ENCODE peak calls at places on chromosomes 13 and 19, in ten cellular contexts. K is heart right ventricle, Z is uterus, E is cardiac fibroblast, R is hepatocyte, W is omental fat pad, V is tibial artery, D is GM13976, I is Peyer's patch, X is endothelial cell. P is an unnamed sample.

GRCh38 chr19:40367577-40368434 is 19.3 kb downstream of the PLD3 start:
- DNase-seq in R (no peak), X (no peak), D (no peak), I (no peak), V (no peak), W (no peak), K (no peak), Z (no peak), E (no peak), P (no peak)

GRCh38 chr13:94968040-94968756 is 255.9 kb upstream of the SOX21 start:
- DNase-seq in Z (no peak), I (no peak), E (peak), W (no peak), V (no peak), X (peak), K (peak), R (peak), D (peak), P (no peak)

GRCh38 chr19:19657397-19657783 is 6.1 kb downstream of the ATP13A1 start:
- DNase-seq in V (no peak), I (no peak), Z (no peak), R (no peak), K (no peak), X (no peak), W (no peak), D (peak), E (peak), P (no peak)

GRCh38 chr13:33123066-33123940 is 107.1 kb downstream of the KL start:
- DNase-seq in W (no peak), R (no peak), Z (no peak), E (peak), K (peak), I (no peak), V (peak), X (no peak), D (no peak), P (no peak)

GRCh38 chr13:111490611-111491010 is 170.2 kb downstream of the TEX29 start:
- DNase-seq in E (no peak), R (no peak), D (no peak), Z (no peak), V (no peak), X (no peak), K (no peak), I (no peak), W (no peak), P (no peak)

GRCh38 chr13:39144941-39145533 is 106.8 kb downstream of the NHLRC3 start:
- DNase-seq in R (peak), X (peak), K (peak), I (no peak), E (peak), D (peak), Z (peak), W (no peak), V (peak), P (peak)

GRCh38 chr13:49777746-49778614 is 14.5 kb downstream of the KPNA3 start:
- DNase-seq in X (no peak), Z (no peak), K (no peak), D (no peak), W (no peak), I (no peak), V (no peak), E (no peak), R (no peak), P (no peak)

GRCh38 chr19:18310118-18310909 is 12.6 kb downstream of the LSM4 start:
- DNase-seq in E (no peak), K (no peak), W (no peak), V (no peak), I (peak), R (peak), Z (no peak), X (no peak), D (peak), P (no peak)

GRCh38 chr13:92838786-92839185 is 387.8 kb upstream of the GPC6 start:
- DNase-seq in X (no peak), K (no peak), I (no peak), R (no peak), Z (no peak), D (no peak), W (no peak), V (no peak), E (peak), P (no peak)

GRCh38 chr13:40381935-40382764 is 284.3 kb downstream of the FOXO1 start:
- DNase-seq in Z (no peak), V (no peak), K (peak), E (no peak), R (no peak), D (no peak), W (no peak), I (no peak), X (no peak), P (no peak)

GRCh38 chr13:50085063-50085462 is 69.8 kb downstream of the KCNRG start:
- DNase-seq in R (peak), V (no peak), Z (no peak), K (no peak), D (no peak), I (no peak), W (no peak), E (peak), X (no peak), P (no peak)

GRCh38 chr19:49212302-49212701 is 54.7 kb downstream of the TRPM4 start:
- DNase-seq in W (no peak), Z (no peak), E (peak), R (no peak), K (no peak), X (no peak), I (no peak), D (no peak), V (no peak), P (no peak)

GRCh38 chr13:50684366-50684765 is 159.1 kb downstream of the DLEU7 start:
- DNase-seq in V (peak), I (no peak), K (peak), W (no peak), D (no peak), Z (no peak), R (no peak), X (peak), E (no peak), P (no peak)

GRCh38 chr13:40146063-40146462 is 490.6 kb downstream of the COG6 start:
- DNase-seq in K (no peak), V (no peak), Z (no peak), X (no peak), I (no peak), D (no peak), R (no peak), E (no peak), W (no peak), P (no peak)

GRCh38 chr19:55210120-55210493 is 806 bp upstream of the PTPRH start:
- DNase-seq in X (no peak), K (no peak), R (peak), W (no peak), I (no peak), D (no peak), Z (no peak), V (no peak), E (peak), P (peak)

GRCh38 chr19:18756896-18757295 is 34.2 kb downstream of the COMP start:
- DNase-seq in I (no peak), W (no peak), K (no peak), E (no peak), R (no peak), Z (no peak), V (no peak), X (no peak), D (no peak), P (no peak)

GRCh38 chr13:94710881-94711560 is 1.3 kb downstream of the SOX21 start:
- DNase-seq in X (peak), I (no peak), V (no peak), W (no peak), D (peak), Z (no peak), E (peak), R (peak), K (no peak), P (peak)

GRCh38 chr19:17302391-17303166 is 646 bp downstream of the ABHD8 start:
- DNase-seq in X (no peak), K (no peak), R (no peak), E (no peak), V (no peak), W (no peak), Z (peak), I (no peak), D (no peak), P (no peak)

GRCh38 chr13:59901191-59901590 is 262.5 kb downstream of the DIAPH3 start:
- DNase-seq in R (no peak), I (no peak), Z (no peak), W (no peak), D (no peak), E (no peak), V (no peak), X (no peak), K (no peak), P (no peak)

GRCh38 chr19:43755256-43755801 is 567 bp upstream of the SMG9 start:
- DNase-seq in D (peak), K (peak), Z (peak), I (peak), V (peak), X (peak), R (peak), E (peak), W (peak), P (peak)

GRCh38 chr19:30093966-30094770 is 152.1 kb downstream of the URI1 start:
- DNase-seq in E (no peak), D (no peak), V (no peak), R (no peak), I (no peak), K (no peak), X (no peak), W (no peak), Z (no peak), P (no peak)

GRCh38 chr13:97743946-97744345 is 209.5 kb upstream of the IPO5 start:
- DNase-seq in V (no peak), K (no peak), D (no peak), E (peak), I (no peak), R (no peak), Z (no peak), X (no peak), W (no peak), P (no peak)

GRCh38 chr13:33213024-33213795 is 72.3 kb downstream of the STARD13 start:
- DNase-seq in R (no peak), D (no peak), V (no peak), W (no peak), X (no peak), E (no peak), I (no peak), Z (no peak), K (no peak), P (no peak)

GRCh38 chr13:41250993-41251392 is 12.4 kb downstream of the MTRF1 start:
- DNase-seq in R (no peak), E (no peak), W (no peak), K (no peak), I (no peak), X (no peak), V (no peak), D (no peak), Z (no peak), P (no peak)

GRCh38 chr19:35894342-35894741 is 6.0 kb downstream of the NFKBID start:
- DNase-seq in I (no peak), D (no peak), X (no peak), Z (no peak), W (no peak), K (no peak), R (no peak), V (no peak), E (no peak), P (no peak)

GRCh38 chr19:44142014-44142523 is 715 bp downstream of the ZNF234 start:
- DNase-seq in E (peak), W (no peak), V (no peak), I (no peak), K (no peak), X (peak), Z (no peak), R (peak), D (no peak), P (peak)

GRCh38 chr19:33447336-33448158 is 74.0 kb downstream of the CEBPG start:
- DNase-seq in X (no peak), W (no peak), V (no peak), D (no peak), I (peak), R (no peak), E (no peak), K (no peak), Z (no peak), P (no peak)

GRCh38 chr13:26219726-26220125 is 2.4 kb downstream of the RNF6 start:
- DNase-seq in K (no peak), D (no peak), E (no peak), Z (no peak), V (no peak), W (no peak), I (no peak), R (no peak), X (no peak), P (no peak)

GRCh38 chr19:45952691-45953505 is 20.8 kb downstream of the NOVA2 start:
- DNase-seq in D (peak), R (peak), Z (peak), V (no peak), K (peak), E (peak), W (no peak), I (no peak), X (peak), P (peak)

GRCh38 chr19:2197270-2197669 is 33.5 kb downstream of the DOT1L start:
- DNase-seq in V (no peak), X (no peak), W (no peak), Z (no peak), E (no peak), I (no peak), R (no peak), D (no peak), K (no peak), P (no peak)

GRCh38 chr19:2199861-2200623 is 36.1 kb downstream of the PLEKHJ1 start:
- DNase-seq in K (no peak), D (no peak), Z (no peak), R (no peak), X (no peak), W (no peak), E (no peak), V (no peak), I (no peak), P (no peak)

GRCh38 chr19:2201473-2202148 is 34.5 kb downstream of the PLEKHJ1 start:
- DNase-seq in Z (no peak), R (no peak), V (no peak), I (no peak), E (no peak), W (no peak), X (no peak), K (no peak), D (no peak), P (no peak)

GRCh38 chr19:2198317-2198716 is 34.6 kb downstream of the DOT1L start:
- DNase-seq in R (no peak), V (no peak), I (no peak), X (no peak), E (no peak), W (no peak), K (no peak), Z (no peak), D (no peak), P (no peak)

DNA sequence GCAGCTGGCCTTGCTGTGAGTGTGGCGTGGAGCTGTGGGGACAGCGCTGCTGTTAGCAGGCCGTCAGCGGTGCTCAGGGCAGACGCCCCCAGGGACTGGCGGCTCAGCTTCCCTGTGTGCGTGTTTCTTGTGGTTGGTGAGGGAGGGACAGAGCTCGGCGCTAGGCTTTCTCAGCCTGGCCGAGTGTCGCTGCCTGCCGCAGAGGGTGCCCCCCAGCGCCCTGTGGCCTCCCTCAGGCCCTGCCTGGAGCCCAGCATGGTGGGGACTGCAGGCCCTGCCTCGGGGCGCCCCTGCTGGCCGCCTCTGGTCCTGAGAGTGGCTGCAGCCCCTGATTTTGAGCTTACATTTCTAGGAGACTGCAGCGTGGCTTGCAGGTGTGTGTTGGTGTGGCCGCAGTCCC is 35.5 kb downstream of the DOT1L start:
- DNase-seq in E (no peak), V (no peak), W (no peak), R (no peak), Z (no peak), X (peak), K (no peak), D (peak), I (no peak), P (no peak)
- TF ChIP-seq CTCF in E (peak), V (peak), W (no peak), R (no peak), Z (no peak), X (peak), K (peak), D (no peak), I (no peak), P (no peak)

GRCh38 chr19:1365306-1365963 is 18.3 kb upstream of the NDUFS7 start:
- DNase-seq in W (no peak), D (no peak), E (no peak), R (no peak), I (no peak), V (no peak), X (no peak), K (no peak), Z (no peak), P (no peak)

GRCh38 chr19:1365964-1366695 is 17.6 kb upstream of the NDUFS7 start:
- DNase-seq in W (no peak), Z (no peak), D (no peak), X (no peak), V (no peak), I (no peak), R (no peak), K (no peak), E (no peak), P (no peak)

GRCh38 chr19:1363599-1363998 is 20.1 kb upstream of the NDUFS7 start:
- DNase-seq in K (no peak), D (peak), R (no peak), V (no peak), E (no peak), Z (no peak), W (no peak), X (no peak), I (no peak), P (no peak)

GRCh38 chr19:1362385-1363257 is 21.1 kb upstream of the NDUFS7 start:
- DNase-seq in R (no peak), K (no peak), W (no peak), E (no peak), X (no peak), D (peak), V (no peak), I (no peak), Z (no peak), P (no peak)

DNA sequence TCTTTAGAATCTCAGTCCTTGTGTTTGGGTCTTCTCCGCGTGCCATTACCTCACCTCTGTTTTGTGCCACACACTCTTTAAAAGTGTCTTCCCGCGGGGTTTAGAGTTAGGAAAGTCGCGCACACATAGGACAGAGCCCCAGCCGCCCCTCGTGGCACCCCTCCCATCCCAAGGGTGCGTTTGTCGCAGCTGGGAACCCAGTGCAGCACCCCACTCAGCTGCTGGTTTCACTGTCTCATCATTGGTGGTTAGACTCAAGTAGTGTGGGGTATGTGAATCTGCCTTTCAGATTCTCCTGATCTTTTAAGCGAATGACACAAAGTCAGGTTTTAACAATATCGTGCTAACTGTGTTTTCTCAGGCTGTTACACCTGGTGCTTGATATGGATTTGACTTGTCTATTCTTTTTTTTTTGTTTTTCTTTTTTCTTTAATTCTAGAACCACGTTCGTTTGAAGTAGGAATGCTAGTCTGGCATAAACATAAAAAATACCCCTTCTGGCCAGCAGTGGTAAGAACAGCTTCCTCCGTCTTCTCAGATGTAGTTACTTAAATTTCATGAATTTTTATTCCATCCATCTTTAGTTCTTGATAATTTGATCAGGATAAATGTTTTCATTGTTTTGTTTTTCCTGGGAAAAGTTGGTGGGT is 19.5 kb upstream of the NDUFS7 start:
- DNase-seq in W (no peak), K (no peak), I (no peak), Z (no peak), X (no peak), E (peak), D (peak), R (no peak), V (no peak), P (no peak)
- TF ChIP-seq CTCF in W (no peak), K (no peak), I (no peak), Z (no peak), X (peak), E (peak), D (no peak), R (peak), V (no peak), P (no peak)

DNA sequence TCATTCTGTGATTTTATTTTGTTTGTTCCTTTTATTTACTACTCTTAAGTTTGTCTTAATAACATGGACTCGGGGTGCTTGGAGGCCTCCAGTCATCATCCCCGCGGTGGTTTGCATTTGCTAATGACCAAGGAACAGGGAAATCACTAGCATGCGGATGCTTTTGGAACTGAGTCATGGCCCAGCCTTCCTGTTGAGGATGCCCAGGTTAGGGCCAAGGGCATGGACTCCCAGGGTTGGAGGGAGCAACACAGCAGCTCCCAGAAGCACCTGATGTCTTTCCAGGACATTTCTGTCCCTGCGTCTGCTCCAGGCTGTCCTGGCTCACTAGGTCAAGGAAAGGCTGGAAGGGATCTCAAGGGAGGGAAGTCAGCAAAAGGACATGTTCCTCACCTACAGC is 423.7 kb upstream of the TSHZ3 start:
- DNase-seq in I (no peak), Z (no peak), K (no peak), E (no peak), D (no peak), W (no peak), V (no peak), R (no peak), X (no peak), P (no peak)
- TF ChIP-seq CTCF in I (no peak), Z (no peak), K (no peak), E (no peak), D (no peak), W (no peak), V (no peak), R (no peak), X (no peak), P (no peak)

DNA sequence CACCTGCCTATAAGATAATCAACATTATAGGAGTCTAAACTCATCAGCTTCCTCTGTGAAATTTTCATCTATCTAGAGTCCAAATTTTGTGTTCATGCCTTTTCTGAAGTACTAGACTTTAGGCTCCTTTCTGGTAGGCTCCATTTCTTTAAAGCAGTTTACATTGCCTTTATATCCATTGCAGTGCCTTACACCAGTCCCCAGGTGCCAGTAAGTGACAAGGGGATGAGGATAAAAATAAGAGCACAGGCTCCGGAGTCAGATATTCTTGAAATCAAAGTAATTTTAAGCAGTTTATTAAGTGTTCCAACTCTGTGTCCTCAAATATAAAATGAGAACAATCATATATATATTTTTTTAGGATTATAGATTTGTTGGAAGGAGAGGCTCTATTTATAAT is 10.6 kb upstream of the CYSLTR2 start:
- DNase-seq in R (no peak), V (no peak), D (no peak), W (no peak), I (no peak), X (no peak), E (no peak), K (no peak), Z (no peak), P (no peak)
- TF ChIP-seq CTCF in R (no peak), V (no peak), D (no peak), W (no peak), I (no peak), X (no peak), E (no peak), K (peak), Z (no peak), P (no peak)

GRCh38 chr19:13526552-13526951 is 20.3 kb upstream of the CACNA1A start:
- DNase-seq in V (no peak), E (peak), W (no peak), I (no peak), X (no peak), R (no peak), D (no peak), Z (no peak), K (no peak), P (peak)
- TF ChIP-seq CTCF in V (no peak), E (peak), W (no peak), I (no peak), X (peak), R (no peak), D (no peak), Z (no peak), K (no peak), P (no peak)

DNA sequence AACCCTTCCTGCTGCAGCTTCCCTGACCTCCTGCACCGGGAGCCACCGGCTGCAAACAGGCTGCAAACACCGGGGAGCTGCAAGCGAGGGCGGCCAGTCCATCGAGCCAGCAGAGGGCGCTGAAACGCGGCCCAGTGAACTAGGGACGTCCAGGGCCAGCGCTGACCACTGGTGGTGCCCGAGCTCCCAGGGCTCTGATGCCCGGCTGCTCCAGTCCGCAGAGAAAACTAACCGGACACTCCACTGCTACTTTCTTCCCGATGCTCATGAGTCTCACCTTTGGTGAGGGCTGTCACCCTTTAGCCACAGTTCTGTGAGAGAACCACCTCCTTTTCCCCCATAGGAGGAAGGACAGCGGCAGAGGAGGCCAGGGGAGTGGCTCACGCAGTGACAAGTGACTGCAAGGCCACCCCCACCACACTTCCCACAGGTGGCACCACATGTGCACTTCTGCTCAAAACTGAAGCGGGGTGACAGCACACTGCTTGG is 82.8 kb upstream of the MTIF3 start:
- DNase-seq in W (peak), R (peak), D (peak), I (peak), E (peak), K (peak), V (peak), Z (peak), X (peak), P (peak)
- TF ChIP-seq CTCF in W (peak), R (peak), D (peak), I (peak), E (peak), K (peak), V (peak), Z (peak), X (peak), P (peak)